ENCODE peak calls at places on chromosomes 6 and 20, in six cellular contexts. One of them, this sample, is unnamed. For H3K4me1, the result is how much of the 10 kb centered on the place peaks cover.

GRCh38 chr6:166862287-166862977 is 93.9 kb downstream of the RNASET2 start:
- DNase-seq in transverse colon: no peak
- DNase-seq in GM12878: no peak
- DNase-seq in endothelial cell of umbilical vein: no peak
- DNase-seq in HCT116: no peak
- DNase-seq in HepG2: no peak
- DNase-seq in this sample: peak

GRCh38 chr6:73556796-73557195 is 36.0 kb upstream of the EEF1A1 start:
- DNase-seq in transverse colon: no peak
- DNase-seq in GM12878: no peak
- DNase-seq in endothelial cell of umbilical vein: no peak
- DNase-seq in HCT116: no peak
- DNase-seq in HepG2: no peak
- DNase-seq in this sample: no peak

GRCh38 chr6:30227763-30228487 is 14.7 kb upstream of the TRIM26 start:
- DNase-seq in transverse colon: no peak
- DNase-seq in GM12878: peak
- DNase-seq in endothelial cell of umbilical vein: no peak
- DNase-seq in HCT116: no peak
- DNase-seq in HepG2: no peak
- DNase-seq in this sample: no peak

GRCh38 chr6:111989743-111990142 is 64.2 kb upstream of the CCN6 start:
- DNase-seq in transverse colon: no peak
- DNase-seq in GM12878: no peak
- DNase-seq in endothelial cell of umbilical vein: no peak
- DNase-seq in HCT116: no peak
- DNase-seq in HepG2: no peak
- DNase-seq in this sample: no peak

GRCh38 chr6:151191477-151191995 is 48.2 kb upstream of the AKAP12 start:
- DNase-seq in transverse colon: no peak
- DNase-seq in GM12878: no peak
- DNase-seq in endothelial cell of umbilical vein: peak
- DNase-seq in HCT116: no peak
- DNase-seq in HepG2: no peak
- DNase-seq in this sample: no peak

GRCh38 chr6:114040871-114041270 is 69.9 kb upstream of the HDAC2 start:
- DNase-seq in transverse colon: no peak
- DNase-seq in GM12878: no peak
- DNase-seq in endothelial cell of umbilical vein: no peak
- DNase-seq in HCT116: no peak
- DNase-seq in HepG2: no peak
- DNase-seq in this sample: no peak

GRCh38 chr6:71082033-71082620 is 125.3 kb upstream of the B3GAT2 start:
- DNase-seq in transverse colon: no peak
- DNase-seq in GM12878: no peak
- DNase-seq in endothelial cell of umbilical vein: no peak
- DNase-seq in HCT116: no peak
- DNase-seq in HepG2: no peak
- DNase-seq in this sample: no peak

GRCh38 chr20:12358006-12358654 is 440.4 kb downstream of the BTBD3 start:
- DNase-seq in transverse colon: no peak
- DNase-seq in GM12878: no peak
- DNase-seq in endothelial cell of umbilical vein: no peak
- DNase-seq in HCT116: no peak
- DNase-seq in HepG2: no peak
- DNase-seq in this sample: no peak

GRCh38 chr6:130306377-130306776 is 59.4 kb upstream of the TMEM200A start:
- DNase-seq in transverse colon: no peak
- DNase-seq in GM12878: no peak
- DNase-seq in endothelial cell of umbilical vein: no peak
- DNase-seq in HCT116: no peak
- DNase-seq in HepG2: no peak
- DNase-seq in this sample: no peak

GRCh38 chr20:58875541-58876134 is 23.1 kb downstream of the GNAS start:
- DNase-seq in transverse colon: no peak
- DNase-seq in GM12878: no peak
- DNase-seq in endothelial cell of umbilical vein: peak
- DNase-seq in HCT116: no peak
- DNase-seq in HepG2: no peak
- DNase-seq in this sample: no peak

GRCh38 chr20:49510562-49511117 is 28.2 kb upstream of the KCNB1 start:
- DNase-seq in transverse colon: peak
- DNase-seq in GM12878: no peak
- DNase-seq in endothelial cell of umbilical vein: no peak
- DNase-seq in HCT116: no peak
- DNase-seq in HepG2: no peak
- DNase-seq in this sample: no peak
- TF ChIP-seq POLR2AphosphoS5 in transverse colon: no peak
- TF ChIP-seq POLR2AphosphoS5 in GM12878: no peak
- TF ChIP-seq POLR2AphosphoS5 in endothelial cell of umbilical vein: no peak
- TF ChIP-seq POLR2AphosphoS5 in HCT116: no peak
- TF ChIP-seq POLR2AphosphoS5 in HepG2: no peak
- TF ChIP-seq POLR2AphosphoS5 in this sample: no peak

GRCh38 chr6:159095561-159096095 is 50.8 kb upstream of the TAGAP start:
- DNase-seq in transverse colon: no peak
- DNase-seq in GM12878: no peak
- DNase-seq in endothelial cell of umbilical vein: no peak
- DNase-seq in HCT116: no peak
- DNase-seq in HepG2: no peak
- DNase-seq in this sample: no peak

GRCh38 chr6:159099311-159099710 is 54.5 kb upstream of the TAGAP start:
- DNase-seq in transverse colon: no peak
- DNase-seq in GM12878: no peak
- DNase-seq in endothelial cell of umbilical vein: no peak
- DNase-seq in HCT116: no peak
- DNase-seq in HepG2: no peak
- DNase-seq in this sample: no peak

GRCh38 chr6:159098636-159099106 is 53.9 kb upstream of the TAGAP start:
- DNase-seq in transverse colon: no peak
- DNase-seq in GM12878: no peak
- DNase-seq in endothelial cell of umbilical vein: no peak
- DNase-seq in HCT116: no peak
- DNase-seq in HepG2: no peak
- DNase-seq in this sample: peak

GRCh38 chr6:159094444-159095252 is 49.9 kb upstream of the TAGAP start:
- DNase-seq in transverse colon: peak
- DNase-seq in GM12878: no peak
- DNase-seq in endothelial cell of umbilical vein: no peak
- DNase-seq in HCT116: no peak
- DNase-seq in HepG2: no peak
- DNase-seq in this sample: peak

GRCh38 chr6:159097256-159097655 is 52.5 kb upstream of the TAGAP start:
- DNase-seq in transverse colon: no peak
- DNase-seq in GM12878: no peak
- DNase-seq in endothelial cell of umbilical vein: no peak
- DNase-seq in HCT116: no peak
- DNase-seq in HepG2: no peak
- DNase-seq in this sample: no peak
- H3K4me1 ChIP-seq in transverse colon: under half
- H3K4me1 ChIP-seq in GM12878: under half
- H3K4me1 ChIP-seq in endothelial cell of umbilical vein: under half
- H3K4me1 ChIP-seq in HCT116: under half
- H3K4me1 ChIP-seq in HepG2: under half
- H3K4me1 ChIP-seq in this sample: under half

GRCh38 chr6:1111361-1111760 is 200.5 kb upstream of the FOXQ1 start:
- DNase-seq in transverse colon: no peak
- DNase-seq in GM12878: no peak
- DNase-seq in endothelial cell of umbilical vein: no peak
- DNase-seq in HCT116: no peak
- DNase-seq in HepG2: no peak
- DNase-seq in this sample: no peak
- TF ChIP-seq POLR2A in transverse colon: no peak
- TF ChIP-seq POLR2A in GM12878: no peak
- TF ChIP-seq POLR2A in endothelial cell of umbilical vein: no peak
- TF ChIP-seq POLR2A in HCT116: no peak
- TF ChIP-seq POLR2A in HepG2: no peak
- TF ChIP-seq POLR2A in this sample: no peak

DNA sequence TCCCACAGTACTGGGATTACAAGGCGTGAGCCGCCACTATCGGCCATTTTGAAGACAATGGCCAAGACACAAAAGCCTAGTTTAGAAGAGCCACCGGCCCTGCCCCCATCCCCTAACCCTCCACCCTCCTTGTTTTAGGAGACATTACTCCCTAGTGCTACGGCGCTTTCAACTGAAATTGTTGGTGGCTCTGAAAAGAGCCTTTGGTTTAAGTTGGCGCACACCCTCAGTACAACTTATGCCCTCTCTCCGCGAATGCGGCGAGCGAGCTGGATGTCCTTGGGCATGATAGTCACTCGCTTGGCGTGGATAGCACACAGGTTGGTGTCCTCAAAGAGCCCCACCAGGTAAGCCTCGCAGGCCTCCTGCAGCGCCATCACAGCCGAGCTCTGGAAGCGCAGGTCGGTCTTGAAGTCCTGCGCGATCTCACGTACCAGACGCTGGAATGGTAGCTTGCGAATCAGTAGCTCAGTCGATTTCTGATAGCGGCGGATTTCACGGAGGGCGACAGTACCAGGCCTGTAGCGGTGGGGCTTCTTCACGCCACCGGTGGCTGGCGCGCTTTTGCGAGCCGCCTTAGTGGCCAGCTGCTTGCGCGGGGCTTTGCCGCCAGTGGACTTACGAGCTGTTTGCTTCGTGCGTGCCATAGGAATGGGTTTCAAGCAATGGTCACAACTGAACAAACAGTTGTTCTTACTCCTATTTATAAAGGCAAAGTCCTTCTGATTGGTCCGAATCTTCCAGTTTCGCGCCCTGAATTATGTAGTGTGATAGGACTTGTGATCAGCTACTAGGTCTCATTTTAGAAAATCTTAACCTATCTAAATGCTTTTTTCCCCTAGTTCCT is 114.8 kb upstream of the BTN3A2 start:
- DNase-seq in transverse colon: peak
- DNase-seq in GM12878: peak
- DNase-seq in endothelial cell of umbilical vein: peak
- DNase-seq in HCT116: no peak
- DNase-seq in HepG2: peak
- DNase-seq in this sample: peak
- TF ChIP-seq POLR2AphosphoS5 in transverse colon: peak
- TF ChIP-seq POLR2AphosphoS5 in GM12878: peak
- TF ChIP-seq POLR2AphosphoS5 in endothelial cell of umbilical vein: peak
- TF ChIP-seq POLR2AphosphoS5 in HCT116: no peak
- TF ChIP-seq POLR2AphosphoS5 in HepG2: peak
- TF ChIP-seq POLR2AphosphoS5 in this sample: peak

GRCh38 chr6:39820553-39820952 is 28.4 kb downstream of the DAAM2 start:
- DNase-seq in transverse colon: no peak
- DNase-seq in GM12878: no peak
- DNase-seq in endothelial cell of umbilical vein: no peak
- DNase-seq in HCT116: no peak
- DNase-seq in HepG2: no peak
- DNase-seq in this sample: no peak
- H3K4me1 ChIP-seq in transverse colon: under half
- H3K4me1 ChIP-seq in GM12878: under half
- H3K4me1 ChIP-seq in endothelial cell of umbilical vein: under half
- H3K4me1 ChIP-seq in HCT116: under half
- H3K4me1 ChIP-seq in HepG2: under half
- H3K4me1 ChIP-seq in this sample: half or more

GRCh38 chr6:159693128-159693893 is at the start of gene SOD2:
- DNase-seq in transverse colon: peak
- DNase-seq in GM12878: no peak
- DNase-seq in endothelial cell of umbilical vein: peak
- DNase-seq in HCT116: peak
- DNase-seq in HepG2: peak
- DNase-seq in this sample: peak
- TF ChIP-seq POLR2A in transverse colon: peak
- TF ChIP-seq POLR2A in GM12878: peak
- TF ChIP-seq POLR2A in endothelial cell of umbilical vein: peak
- TF ChIP-seq POLR2A in HCT116: peak
- TF ChIP-seq POLR2A in HepG2: peak
- TF ChIP-seq POLR2A in this sample: peak

GRCh38 chr6:104940238-104940880 is 16.5 kb upstream of the LIN28B start:
- DNase-seq in transverse colon: no peak
- DNase-seq in GM12878: no peak
- DNase-seq in endothelial cell of umbilical vein: no peak
- DNase-seq in HCT116: no peak
- DNase-seq in HepG2: peak
- DNase-seq in this sample: no peak
- TF ChIP-seq POLR2AphosphoS5 in transverse colon: no peak
- TF ChIP-seq POLR2AphosphoS5 in GM12878: no peak
- TF ChIP-seq POLR2AphosphoS5 in endothelial cell of umbilical vein: no peak
- TF ChIP-seq POLR2AphosphoS5 in HCT116: no peak
- TF ChIP-seq POLR2AphosphoS5 in HepG2: no peak
- TF ChIP-seq POLR2AphosphoS5 in this sample: no peak